ENCODE peak calls at places on chromosomes 1 and 21, in five cellular contexts. One of them, this sample, is unnamed. For H3K4me1 and H3K9me3, the result is how much of the 10 kb centered on the place peaks cover.

GRCh38 chr1:94068831-94069648 is 51.9 kb downstream of the ABCA4 start:
- DNase-seq in PC-3: peak
- DNase-seq in CD4-positive, CD25-positive, alpha-beta regulatory T cell: no peak
- DNase-seq in right lobe of liver: no peak
- DNase-seq in right atrium auricular region: no peak
- DNase-seq in this sample: peak

GRCh38 chr1:82227696-82228095 is 427.0 kb downstream of the ADGRL2 start:
- DNase-seq in PC-3: peak
- DNase-seq in CD4-positive, CD25-positive, alpha-beta regulatory T cell: no peak
- DNase-seq in right lobe of liver: no peak
- DNase-seq in right atrium auricular region: no peak
- DNase-seq in this sample: no peak

GRCh38 chr1:94773931-94774422 is 46.2 kb upstream of the SLC44A3 start:
- DNase-seq in PC-3: peak
- DNase-seq in CD4-positive, CD25-positive, alpha-beta regulatory T cell: no peak
- DNase-seq in right lobe of liver: no peak
- DNase-seq in right atrium auricular region: no peak
- DNase-seq in this sample: peak

GRCh38 chr21:39137248-39138186 is 45.7 kb downstream of the PSMG1 start:
- DNase-seq in PC-3: peak
- DNase-seq in CD4-positive, CD25-positive, alpha-beta regulatory T cell: no peak
- DNase-seq in right lobe of liver: no peak
- DNase-seq in right atrium auricular region: peak
- DNase-seq in this sample: no peak

GRCh38 chr1:213381572-213382084 is 330.6 kb downstream of the RPS6KC1 start:
- DNase-seq in PC-3: no peak
- DNase-seq in CD4-positive, CD25-positive, alpha-beta regulatory T cell: no peak
- DNase-seq in right lobe of liver: no peak
- DNase-seq in right atrium auricular region: no peak
- DNase-seq in this sample: no peak

GRCh38 chr21:38839370-38839681 is 33.6 kb downstream of the ETS2 start:
- DNase-seq in PC-3: peak
- DNase-seq in CD4-positive, CD25-positive, alpha-beta regulatory T cell: no peak
- DNase-seq in right lobe of liver: no peak
- DNase-seq in right atrium auricular region: peak
- DNase-seq in this sample: no peak

GRCh38 chr1:158028956-158029355 is 35.5 kb downstream of the KIRREL1 start:
- DNase-seq in PC-3: peak
- DNase-seq in CD4-positive, CD25-positive, alpha-beta regulatory T cell: no peak
- DNase-seq in right lobe of liver: no peak
- DNase-seq in right atrium auricular region: no peak
- DNase-seq in this sample: no peak

GRCh38 chr1:205294914-205295310 is 26.6 kb downstream of the NUAK2 start:
- DNase-seq in PC-3: peak
- DNase-seq in CD4-positive, CD25-positive, alpha-beta regulatory T cell: no peak
- DNase-seq in right lobe of liver: no peak
- DNase-seq in right atrium auricular region: no peak
- DNase-seq in this sample: no peak

GRCh38 chr1:225146478-225146877 is 217.0 kb downstream of the DNAH14 start:
- DNase-seq in PC-3: no peak
- DNase-seq in CD4-positive, CD25-positive, alpha-beta regulatory T cell: no peak
- DNase-seq in right lobe of liver: no peak
- DNase-seq in right atrium auricular region: no peak
- DNase-seq in this sample: no peak

GRCh38 chr1:42684139-42684538 is 1.9 kb downstream of the YBX1 start:
- DNase-seq in PC-3: peak
- DNase-seq in CD4-positive, CD25-positive, alpha-beta regulatory T cell: no peak
- DNase-seq in right lobe of liver: no peak
- DNase-seq in right atrium auricular region: no peak
- DNase-seq in this sample: no peak
- H3K4me1 ChIP-seq in PC-3: half or more
- H3K4me1 ChIP-seq in CD4-positive, CD25-positive, alpha-beta regulatory T cell: half or more
- H3K4me1 ChIP-seq in right lobe of liver: half or more
- H3K4me1 ChIP-seq in right atrium auricular region: half or more
- H3K4me1 ChIP-seq in this sample: half or more

DNA sequence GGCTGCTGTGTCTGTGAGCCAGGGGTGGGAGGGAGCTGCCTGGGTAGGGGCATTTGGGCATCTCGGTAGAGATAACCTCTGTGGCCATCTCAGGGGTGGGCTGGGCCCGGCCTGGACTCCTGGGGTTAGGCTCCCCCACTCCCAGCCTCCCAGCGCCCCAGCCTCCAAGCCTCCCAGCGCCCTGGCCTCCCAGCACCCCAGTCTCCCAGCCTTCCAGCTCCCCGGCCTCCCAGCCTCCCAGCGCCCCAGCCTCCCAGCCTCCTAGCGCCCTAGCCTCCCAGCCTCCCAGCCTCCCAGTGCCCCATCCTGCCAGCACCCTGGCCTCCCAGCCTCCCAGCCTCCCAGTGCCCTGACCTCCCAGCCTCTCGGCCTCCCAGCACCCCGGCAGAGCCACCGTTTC is 85.1 kb upstream of the TTC34 start:
- DNase-seq in PC-3: no peak
- DNase-seq in CD4-positive, CD25-positive, alpha-beta regulatory T cell: no peak
- DNase-seq in right lobe of liver: no peak
- DNase-seq in right atrium auricular region: no peak
- DNase-seq in this sample: no peak
- H3K9me3 ChIP-seq in PC-3: under half
- H3K9me3 ChIP-seq in CD4-positive, CD25-positive, alpha-beta regulatory T cell: under half
- H3K9me3 ChIP-seq in right lobe of liver: under half
- H3K9me3 ChIP-seq in right atrium auricular region: under half
- H3K9me3 ChIP-seq in this sample: under half

DNA sequence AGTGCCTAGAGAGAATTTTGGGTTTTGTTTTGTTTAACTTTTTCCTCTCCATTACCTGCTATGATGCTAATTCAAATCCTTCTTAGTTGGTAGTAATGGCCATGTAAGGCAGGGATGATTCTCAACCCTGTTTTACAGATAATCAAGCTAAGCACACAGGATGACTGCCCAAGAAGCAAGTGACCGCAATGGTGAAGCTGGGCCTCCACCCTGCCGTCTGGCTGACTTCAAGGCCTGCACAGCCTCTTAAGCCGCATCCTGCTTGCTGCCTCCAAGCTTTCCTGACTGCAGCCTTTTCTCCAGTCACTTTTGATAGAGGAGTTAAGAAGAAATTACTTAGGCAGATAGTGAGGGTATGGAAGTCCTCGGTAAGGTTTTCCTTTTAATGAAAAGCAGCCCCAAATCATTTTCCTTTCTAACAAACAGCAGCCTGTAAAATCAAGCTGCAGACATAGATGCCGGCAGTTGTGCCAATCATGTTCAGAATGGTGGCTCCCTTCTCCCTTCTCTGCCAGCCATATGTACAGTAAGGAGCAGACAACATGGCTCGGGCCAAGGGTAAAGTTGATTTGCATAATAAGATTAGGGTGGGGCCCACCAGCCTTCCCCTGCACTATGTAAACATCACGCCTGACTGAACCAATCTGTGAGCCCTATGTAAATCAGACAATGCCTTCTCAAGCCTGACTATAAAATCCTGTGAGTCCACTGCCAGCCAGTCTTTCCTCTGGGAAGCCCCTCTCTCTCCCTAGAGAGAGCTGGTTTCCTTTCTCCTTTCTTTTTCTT is 8.8 kb upstream of the CTBS start:
- DNase-seq in PC-3: peak
- DNase-seq in CD4-positive, CD25-positive, alpha-beta regulatory T cell: no peak
- DNase-seq in right lobe of liver: no peak
- DNase-seq in right atrium auricular region: no peak
- DNase-seq in this sample: no peak
- H3K4me3 ChIP-seq in PC-3: no peak
- H3K4me3 ChIP-seq in CD4-positive, CD25-positive, alpha-beta regulatory T cell: no peak
- H3K4me3 ChIP-seq in right lobe of liver: no peak
- H3K4me3 ChIP-seq in right atrium auricular region: no peak
- H3K4me3 ChIP-seq in this sample: no peak

DNA sequence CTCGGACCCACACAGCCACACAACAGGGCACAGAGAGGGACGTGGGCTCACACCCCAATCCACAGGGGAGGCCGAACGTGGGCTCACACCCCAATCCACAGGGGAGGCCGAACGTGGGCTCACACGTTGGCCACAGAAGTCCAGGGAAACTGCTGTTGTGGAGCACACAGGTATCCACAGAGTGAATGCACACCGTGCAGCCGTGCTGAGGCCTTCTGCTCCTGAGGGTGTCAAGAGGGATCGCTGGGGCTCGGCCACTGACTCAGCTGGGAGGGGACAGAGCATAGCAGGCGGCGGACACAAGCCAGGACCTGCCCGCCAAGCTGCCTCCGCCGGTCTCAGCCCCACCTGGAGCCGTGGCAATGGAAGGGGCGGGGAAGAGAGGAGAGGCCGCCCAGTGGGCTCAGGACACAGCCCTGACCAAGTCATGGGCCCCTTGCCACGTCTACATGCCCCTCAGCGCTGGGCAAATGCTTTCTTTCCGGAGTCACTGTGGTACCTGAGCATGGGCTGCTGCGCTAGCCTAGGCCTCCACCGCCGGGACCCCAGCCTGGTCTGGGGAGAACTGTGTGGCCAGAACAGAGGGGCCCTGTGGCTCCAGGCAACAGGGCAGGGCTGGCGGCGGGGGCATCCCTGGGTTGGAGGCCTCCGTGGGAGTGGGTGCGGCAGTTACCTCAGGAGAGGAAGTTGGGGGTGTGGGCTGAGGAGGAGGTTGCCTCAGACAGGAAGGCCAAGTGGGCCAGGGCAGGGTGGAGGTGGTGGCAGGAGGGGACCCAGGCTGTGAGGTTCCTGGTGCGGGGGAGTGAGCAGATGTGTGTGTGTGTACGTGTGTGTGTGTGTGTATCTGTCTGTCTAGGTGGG is 1.2 kb downstream of the SYTL1 start:
- DNase-seq in PC-3: peak
- DNase-seq in CD4-positive, CD25-positive, alpha-beta regulatory T cell: peak
- DNase-seq in right lobe of liver: no peak
- DNase-seq in right atrium auricular region: no peak
- DNase-seq in this sample: peak
- H3K4me1 ChIP-seq in PC-3: under half
- H3K4me1 ChIP-seq in CD4-positive, CD25-positive, alpha-beta regulatory T cell: under half
- H3K4me1 ChIP-seq in right lobe of liver: under half
- H3K4me1 ChIP-seq in right atrium auricular region: under half
- H3K4me1 ChIP-seq in this sample: under half

GRCh38 chr1:49229555-49229954 is 452.9 kb upstream of the BEND5 start:
- DNase-seq in PC-3: peak
- DNase-seq in CD4-positive, CD25-positive, alpha-beta regulatory T cell: no peak
- DNase-seq in right lobe of liver: no peak
- DNase-seq in right atrium auricular region: no peak
- DNase-seq in this sample: no peak

GRCh38 chr1:49240709-49241221 is 464.1 kb upstream of the BEND5 start:
- DNase-seq in PC-3: no peak
- DNase-seq in CD4-positive, CD25-positive, alpha-beta regulatory T cell: no peak
- DNase-seq in right lobe of liver: no peak
- DNase-seq in right atrium auricular region: no peak
- DNase-seq in this sample: no peak

DNA sequence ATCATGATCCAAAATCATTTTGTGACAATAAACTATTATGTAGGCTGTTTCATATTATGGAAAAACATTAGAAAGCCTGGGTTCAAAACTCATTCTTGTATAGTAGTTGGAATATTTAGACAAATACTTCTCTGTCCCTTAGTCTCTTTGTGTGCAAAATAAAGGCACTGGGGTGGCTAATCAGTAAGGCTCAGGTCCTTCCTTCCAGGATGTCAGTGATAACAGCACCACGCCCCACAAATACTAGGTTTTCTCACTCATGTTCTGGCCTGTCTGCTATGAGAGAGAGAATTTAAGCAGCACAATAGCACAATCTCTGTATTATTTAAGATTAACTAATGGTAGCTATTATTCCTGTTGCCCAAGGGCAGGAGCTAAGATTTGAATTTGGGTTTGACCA is 458.3 kb upstream of the BEND5 start:
- DNase-seq in PC-3: no peak
- DNase-seq in CD4-positive, CD25-positive, alpha-beta regulatory T cell: no peak
- DNase-seq in right lobe of liver: no peak
- DNase-seq in right atrium auricular region: no peak
- DNase-seq in this sample: no peak
- H3K9me3 ChIP-seq in PC-3: under half
- H3K9me3 ChIP-seq in CD4-positive, CD25-positive, alpha-beta regulatory T cell: under half
- H3K9me3 ChIP-seq in right lobe of liver: under half
- H3K9me3 ChIP-seq in right atrium auricular region: under half
- H3K9me3 ChIP-seq in this sample: under half

GRCh38 chr1:155250246-155250632 is 5.0 kb downstream of the ENTREP3 start:
- DNase-seq in PC-3: no peak
- DNase-seq in CD4-positive, CD25-positive, alpha-beta regulatory T cell: no peak
- DNase-seq in right lobe of liver: no peak
- DNase-seq in right atrium auricular region: no peak
- DNase-seq in this sample: no peak
- H3K4me3 ChIP-seq in PC-3: no peak
- H3K4me3 ChIP-seq in CD4-positive, CD25-positive, alpha-beta regulatory T cell: peak
- H3K4me3 ChIP-seq in right lobe of liver: peak
- H3K4me3 ChIP-seq in right atrium auricular region: peak
- H3K4me3 ChIP-seq in this sample: no peak

GRCh38 chr1:20086800-20087199 is 16.8 kb downstream of the PLA2G5 start:
- DNase-seq in PC-3: no peak
- DNase-seq in CD4-positive, CD25-positive, alpha-beta regulatory T cell: no peak
- DNase-seq in right lobe of liver: no peak
- DNase-seq in right atrium auricular region: no peak
- DNase-seq in this sample: no peak

GRCh38 chr1:20080441-20081330 is 10.7 kb downstream of the PLA2G5 start:
- DNase-seq in PC-3: peak
- DNase-seq in CD4-positive, CD25-positive, alpha-beta regulatory T cell: no peak
- DNase-seq in right lobe of liver: no peak
- DNase-seq in right atrium auricular region: no peak
- DNase-seq in this sample: no peak

GRCh38 chr1:20082772-20083171 is 12.8 kb downstream of the PLA2G5 start:
- DNase-seq in PC-3: no peak
- DNase-seq in CD4-positive, CD25-positive, alpha-beta regulatory T cell: no peak
- DNase-seq in right lobe of liver: no peak
- DNase-seq in right atrium auricular region: no peak
- DNase-seq in this sample: no peak

GRCh38 chr1:20081331-20081810 is 11.4 kb downstream of the PLA2G5 start:
- DNase-seq in PC-3: no peak
- DNase-seq in CD4-positive, CD25-positive, alpha-beta regulatory T cell: no peak
- DNase-seq in right lobe of liver: no peak
- DNase-seq in right atrium auricular region: no peak
- DNase-seq in this sample: no peak

DNA sequence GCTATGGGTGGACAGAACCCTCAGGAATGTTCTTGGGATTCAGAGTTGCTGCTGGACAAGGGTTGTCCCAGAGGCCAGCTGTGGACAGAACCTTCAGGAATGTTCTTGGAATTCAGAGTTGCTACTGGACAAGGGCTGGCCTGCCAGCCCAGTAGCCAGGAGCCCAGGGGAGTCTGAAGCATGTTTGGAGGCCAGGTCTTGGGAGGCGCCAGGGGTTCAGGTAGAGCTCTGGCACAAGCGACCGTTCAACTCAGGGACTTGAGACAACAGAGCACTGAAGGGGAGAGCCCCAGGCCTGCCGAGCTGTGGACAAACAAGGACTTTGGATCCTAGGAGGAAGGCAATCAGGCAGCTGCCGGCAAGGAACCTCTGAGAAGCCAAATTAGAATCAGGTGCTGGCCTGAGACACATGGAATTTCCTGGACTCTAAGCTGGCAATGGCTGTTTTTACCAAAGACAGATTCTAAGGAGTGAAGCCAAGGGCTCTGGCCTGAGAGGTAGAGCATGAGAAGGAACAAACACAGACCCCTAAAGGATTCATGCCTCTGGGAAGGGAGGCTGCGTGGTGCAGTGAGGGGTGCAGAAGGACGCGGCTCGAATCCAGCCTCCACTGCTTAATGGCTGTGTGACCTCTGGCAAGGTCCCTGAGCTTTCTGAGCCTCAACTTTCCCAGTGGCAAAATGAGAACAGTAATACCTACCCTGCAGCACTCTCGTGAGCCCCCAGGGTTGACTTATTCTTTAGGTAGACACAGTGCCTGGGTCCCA is 13.4 kb downstream of the PLA2G5 start:
- DNase-seq in PC-3: no peak
- DNase-seq in CD4-positive, CD25-positive, alpha-beta regulatory T cell: no peak
- DNase-seq in right lobe of liver: no peak
- DNase-seq in right atrium auricular region: no peak
- DNase-seq in this sample: no peak
- H3K4me1 ChIP-seq in PC-3: under half
- H3K4me1 ChIP-seq in CD4-positive, CD25-positive, alpha-beta regulatory T cell: under half
- H3K4me1 ChIP-seq in right lobe of liver: under half
- H3K4me1 ChIP-seq in right atrium auricular region: half or more
- H3K4me1 ChIP-seq in this sample: under half

This sample was measured in upper lobe of right lung.